ENCODE peak calls at places on chromosomes 7 and 10, in ten cellular contexts. One of them, this sample, is unnamed.

GRCh38 chr10:28429573-28430216 is 103.2 kb upstream of the WAC start:
- DNase-seq in lower lobe of right lung: no peak
- DNase-seq in bronchial epithelial cell: no peak
- DNase-seq in cardiac fibroblast: peak; percentile 26
- DNase-seq in IMR-90: peak; percentile 3
- DNase-seq in fibroblast of pulmonary artery: no peak
- DNase-seq in fibroblast of lung: peak; percentile 11
- DNase-seq in PC-3: peak; percentile 19
- DNase-seq in lower leg skin: no peak
- DNase-seq in CD8-positive, alpha-beta T cell: no peak
- DNase-seq in this sample: peak; percentile 6

GRCh38 chr10:104309980-104310978 is 28.0 kb downstream of the ITPRIP start:
- DNase-seq in lower lobe of right lung: no peak
- DNase-seq in IMR-90: peak; percentile 90
- DNase-seq in cardiac fibroblast: peak; percentile 96
- DNase-seq in bronchial epithelial cell: no peak
- DNase-seq in fibroblast of lung: peak; percentile 94
- DNase-seq in CD8-positive, alpha-beta T cell: no peak
- DNase-seq in PC-3: peak; percentile 77
- DNase-seq in lower leg skin: peak; percentile 86
- DNase-seq in fibroblast of pulmonary artery: peak; percentile 82
- DNase-seq in this sample: peak; percentile 84

GRCh38 chr7:22653981-22654380 is 73.0 kb upstream of the IL6 start:
- DNase-seq in IMR-90: no peak
- DNase-seq in cardiac fibroblast: no peak
- DNase-seq in PC-3: no peak
- DNase-seq in fibroblast of lung: no peak
- DNase-seq in fibroblast of pulmonary artery: peak; percentile 60
- DNase-seq in lower lobe of right lung: no peak
- DNase-seq in bronchial epithelial cell: no peak
- DNase-seq in CD8-positive, alpha-beta T cell: no peak
- DNase-seq in lower leg skin: no peak
- DNase-seq in this sample: no peak

GRCh38 chr7:93515144-93515543 is 59.4 kb downstream of the CALCR start:
- DNase-seq in cardiac fibroblast: peak; percentile 19
- DNase-seq in fibroblast of pulmonary artery: peak; percentile 3
- DNase-seq in bronchial epithelial cell: peak; percentile 22
- DNase-seq in lower leg skin: no peak
- DNase-seq in fibroblast of lung: no peak
- DNase-seq in IMR-90: no peak
- DNase-seq in lower lobe of right lung: no peak
- DNase-seq in PC-3: no peak
- DNase-seq in CD8-positive, alpha-beta T cell: no peak
- DNase-seq in this sample: peak; percentile 23

GRCh38 chr7:149764481-149765398 is 8.6 kb downstream of the ZNF467 start:
- DNase-seq in lower leg skin: peak; percentile 81
- DNase-seq in PC-3: no peak
- DNase-seq in lower lobe of right lung: no peak
- DNase-seq in CD8-positive, alpha-beta T cell: no peak
- DNase-seq in cardiac fibroblast: no peak
- DNase-seq in bronchial epithelial cell: no peak
- DNase-seq in fibroblast of pulmonary artery: no peak
- DNase-seq in fibroblast of lung: no peak
- DNase-seq in IMR-90: no peak
- DNase-seq in this sample: no peak

GRCh38 chr10:22246680-22247391 is 29.0 kb upstream of the EBLN1 start:
- DNase-seq in fibroblast of pulmonary artery: peak; percentile 98
- DNase-seq in lower lobe of right lung: no peak
- DNase-seq in cardiac fibroblast: peak; percentile 94
- DNase-seq in bronchial epithelial cell: peak; percentile 99
- DNase-seq in lower leg skin: no peak
- DNase-seq in CD8-positive, alpha-beta T cell: no peak
- DNase-seq in fibroblast of lung: peak; percentile 87
- DNase-seq in IMR-90: peak; percentile 34
- DNase-seq in PC-3: peak; percentile 95
- DNase-seq in this sample: peak; percentile 77

GRCh38 chr10:68461032-68461431 is 10.7 kb downstream of the DNA2 start:
- DNase-seq in cardiac fibroblast: no peak
- DNase-seq in PC-3: no peak
- DNase-seq in CD8-positive, alpha-beta T cell: no peak
- DNase-seq in fibroblast of lung: no peak
- DNase-seq in IMR-90: no peak
- DNase-seq in lower lobe of right lung: no peak
- DNase-seq in fibroblast of pulmonary artery: no peak
- DNase-seq in lower leg skin: no peak
- DNase-seq in bronchial epithelial cell: no peak
- DNase-seq in this sample: no peak

GRCh38 chr7:119935418-119936025 is 337.5 kb upstream of the KCND2 start:
- DNase-seq in IMR-90: peak; percentile 62
- DNase-seq in lower leg skin: no peak
- DNase-seq in lower lobe of right lung: no peak
- DNase-seq in cardiac fibroblast: peak; percentile 77
- DNase-seq in CD8-positive, alpha-beta T cell: no peak
- DNase-seq in bronchial epithelial cell: peak; percentile 57
- DNase-seq in PC-3: peak; percentile 60
- DNase-seq in fibroblast of pulmonary artery: peak; percentile 71
- DNase-seq in fibroblast of lung: peak; percentile 79
- DNase-seq in this sample: peak; percentile 68

GRCh38 chr10:118259288-118259906 is 82.7 kb downstream of the FAM204A start:
- DNase-seq in IMR-90: peak; percentile 6
- DNase-seq in fibroblast of lung: peak; percentile 15
- DNase-seq in fibroblast of pulmonary artery: peak; percentile 18
- DNase-seq in lower leg skin: no peak
- DNase-seq in lower lobe of right lung: no peak
- DNase-seq in cardiac fibroblast: peak; percentile 20
- DNase-seq in CD8-positive, alpha-beta T cell: no peak
- DNase-seq in bronchial epithelial cell: peak; percentile 19
- DNase-seq in PC-3: peak; percentile 12
- DNase-seq in this sample: peak; percentile 43

GRCh38 chr10:33276282-33276923 is 58.1 kb downstream of the NRP1 start:
- DNase-seq in bronchial epithelial cell: peak; percentile 73
- DNase-seq in lower lobe of right lung: no peak
- DNase-seq in IMR-90: no peak
- DNase-seq in cardiac fibroblast: no peak
- DNase-seq in PC-3: peak; percentile 64
- DNase-seq in CD8-positive, alpha-beta T cell: no peak
- DNase-seq in lower leg skin: no peak
- DNase-seq in fibroblast of lung: no peak
- DNase-seq in fibroblast of pulmonary artery: no peak
- DNase-seq in this sample: no peak

GRCh38 chr10:119131512-119132240 is 27.8 kb downstream of the DENND10 start:
- DNase-seq in PC-3: no peak
- DNase-seq in CD8-positive, alpha-beta T cell: peak; percentile 30
- DNase-seq in lower lobe of right lung: no peak
- DNase-seq in fibroblast of lung: peak; percentile 71
- DNase-seq in fibroblast of pulmonary artery: peak; percentile 73
- DNase-seq in lower leg skin: peak; percentile 36
- DNase-seq in cardiac fibroblast: peak; percentile 69
- DNase-seq in IMR-90: peak; percentile 54
- DNase-seq in bronchial epithelial cell: no peak
- DNase-seq in this sample: peak; percentile 66

GRCh38 chr7:41491313-41491712 is 211.6 kb downstream of the INHBA start:
- DNase-seq in fibroblast of lung: peak; percentile 72
- DNase-seq in cardiac fibroblast: no peak
- DNase-seq in IMR-90: peak; percentile 86
- DNase-seq in PC-3: peak; percentile 22
- DNase-seq in lower lobe of right lung: no peak
- DNase-seq in bronchial epithelial cell: peak; percentile 11
- DNase-seq in CD8-positive, alpha-beta T cell: no peak
- DNase-seq in lower leg skin: no peak
- DNase-seq in fibroblast of pulmonary artery: peak; percentile 50
- DNase-seq in this sample: peak; percentile 61

GRCh38 chr7:80186721-80187120 is 52.1 kb downstream of the GNAI1 start:
- DNase-seq in cardiac fibroblast: no peak
- DNase-seq in lower lobe of right lung: no peak
- DNase-seq in lower leg skin: no peak
- DNase-seq in PC-3: no peak
- DNase-seq in CD8-positive, alpha-beta T cell: no peak
- DNase-seq in fibroblast of lung: peak; percentile 12
- DNase-seq in fibroblast of pulmonary artery: no peak
- DNase-seq in IMR-90: no peak
- DNase-seq in bronchial epithelial cell: no peak
- DNase-seq in this sample: no peak

GRCh38 chr7:108063520-108063933 is 60.6 kb upstream of the LAMB1 start:
- DNase-seq in fibroblast of pulmonary artery: no peak
- DNase-seq in bronchial epithelial cell: peak; percentile 98
- DNase-seq in IMR-90: no peak
- DNase-seq in fibroblast of lung: no peak
- DNase-seq in CD8-positive, alpha-beta T cell: no peak
- DNase-seq in cardiac fibroblast: no peak
- DNase-seq in PC-3: peak; percentile 25
- DNase-seq in lower leg skin: no peak
- DNase-seq in lower lobe of right lung: no peak
- DNase-seq in this sample: no peak

GRCh38 chr7:158407581-158408331 is 179.9 kb downstream of the PTPRN2 start:
- DNase-seq in bronchial epithelial cell: peak; percentile 78
- DNase-seq in fibroblast of lung: peak; percentile 24
- DNase-seq in PC-3: peak; percentile 71
- DNase-seq in CD8-positive, alpha-beta T cell: no peak
- DNase-seq in fibroblast of pulmonary artery: peak; percentile 38
- DNase-seq in IMR-90: no peak
- DNase-seq in lower leg skin: no peak
- DNase-seq in cardiac fibroblast: peak; percentile 55
- DNase-seq in lower lobe of right lung: no peak
- DNase-seq in this sample: peak; percentile 85

GRCh38 chr7:48183370-48183743 is 12.1 kb downstream of the ABCA13 start:
- DNase-seq in fibroblast of lung: no peak
- DNase-seq in lower lobe of right lung: no peak
- DNase-seq in IMR-90: no peak
- DNase-seq in CD8-positive, alpha-beta T cell: no peak
- DNase-seq in PC-3: no peak
- DNase-seq in lower leg skin: no peak
- DNase-seq in cardiac fibroblast: peak; percentile 54
- DNase-seq in bronchial epithelial cell: no peak
- DNase-seq in fibroblast of pulmonary artery: no peak
- DNase-seq in this sample: peak; percentile 27

GRCh38 chr7:150994838-150995510 is 4.2 kb downstream of the NOS3 start:
- DNase-seq in CD8-positive, alpha-beta T cell: no peak
- DNase-seq in lower lobe of right lung: no peak
- DNase-seq in PC-3: no peak
- DNase-seq in cardiac fibroblast: no peak
- DNase-seq in lower leg skin: no peak
- DNase-seq in bronchial epithelial cell: no peak
- DNase-seq in IMR-90: no peak
- DNase-seq in fibroblast of lung: no peak
- DNase-seq in fibroblast of pulmonary artery: no peak
- DNase-seq in this sample: no peak
- H3K4me3 ChIP-seq in CD8-positive, alpha-beta T cell: no peak overlapping the region
- H3K4me3 ChIP-seq in lower lobe of right lung: peak overlapping the region; percentile 52
- H3K4me3 ChIP-seq in PC-3: no peak overlapping the region
- H3K4me3 ChIP-seq in cardiac fibroblast: no peak overlapping the region
- H3K4me3 ChIP-seq in lower leg skin: no peak overlapping the region
- H3K4me3 ChIP-seq in bronchial epithelial cell: no peak overlapping the region
- H3K4me3 ChIP-seq in IMR-90: no peak overlapping the region
- H3K4me3 ChIP-seq in fibroblast of lung: no peak overlapping the region
- H3K4me3 ChIP-seq in fibroblast of pulmonary artery: no peak overlapping the region
- H3K4me3 ChIP-seq in this sample: no peak overlapping the region

DNA sequence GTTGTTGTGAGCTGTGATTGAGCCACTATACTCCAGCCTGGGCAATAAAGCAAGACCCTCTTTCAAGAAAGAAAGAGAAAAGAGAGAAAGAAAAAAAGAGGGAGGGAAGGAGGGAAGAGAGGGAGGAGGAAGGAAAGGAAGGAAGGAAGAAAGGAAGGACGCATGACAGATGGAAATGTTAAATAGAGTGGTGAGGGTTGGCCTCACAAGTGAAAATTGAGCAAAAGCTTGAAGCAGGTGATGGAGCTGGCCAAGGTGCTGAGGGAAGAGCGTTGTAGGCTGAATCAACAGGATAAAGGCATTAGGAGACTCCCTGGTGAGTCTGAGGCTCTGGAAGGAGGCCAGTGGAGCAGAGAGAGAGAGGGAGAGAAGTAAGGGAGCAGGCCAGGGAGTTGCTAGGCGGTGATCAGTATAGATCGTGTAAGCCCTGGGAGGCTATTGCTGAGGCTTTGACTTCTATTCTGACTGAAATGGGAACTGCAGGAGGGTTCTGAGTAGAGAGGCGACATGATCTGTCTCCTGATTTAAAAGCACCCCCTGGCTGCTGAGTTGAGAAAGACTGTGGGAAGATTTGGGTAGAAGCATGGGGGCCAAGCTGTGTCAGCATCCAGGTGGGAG is 26.5 kb upstream of the TMEM248 start:
- DNase-seq in fibroblast of lung: peak; percentile 24
- DNase-seq in fibroblast of pulmonary artery: peak; percentile 28
- DNase-seq in cardiac fibroblast: peak; percentile 52
- DNase-seq in CD8-positive, alpha-beta T cell: no peak
- DNase-seq in IMR-90: peak; percentile 46
- DNase-seq in bronchial epithelial cell: peak; percentile 25
- DNase-seq in PC-3: no peak
- DNase-seq in lower lobe of right lung: no peak
- DNase-seq in lower leg skin: no peak
- DNase-seq in this sample: peak; percentile 79
- TF ChIP-seq CTCF in fibroblast of lung: no peak
- TF ChIP-seq CTCF in fibroblast of pulmonary artery: peak; percentile 2
- TF ChIP-seq CTCF in cardiac fibroblast: no peak
- TF ChIP-seq CTCF in CD8-positive, alpha-beta T cell: no peak
- TF ChIP-seq CTCF in IMR-90: no peak
- TF ChIP-seq CTCF in bronchial epithelial cell: peak; percentile 2
- TF ChIP-seq CTCF in PC-3: peak; percentile 26
- TF ChIP-seq CTCF in lower lobe of right lung: no peak
- TF ChIP-seq CTCF in lower leg skin: no peak
- TF ChIP-seq CTCF in this sample: peak; percentile 24

DNA sequence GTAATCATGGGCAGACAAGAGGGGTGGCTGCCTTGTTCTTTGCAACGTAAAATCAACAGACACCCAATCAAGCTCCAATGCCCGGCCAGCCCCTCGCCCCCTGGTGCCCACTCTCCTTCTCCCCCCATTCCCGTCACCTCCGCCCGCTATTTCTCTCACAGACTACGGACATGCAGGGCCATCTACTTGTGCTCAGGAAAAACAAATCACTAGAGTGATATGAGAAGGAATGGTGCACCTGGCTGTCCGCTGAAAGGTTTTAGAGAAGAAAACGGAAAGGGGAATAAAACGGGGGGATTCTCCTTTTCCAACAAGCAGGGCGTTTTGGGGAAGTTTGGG is 392 bp downstream of the GRM8 start:
- DNase-seq in IMR-90: no peak
- DNase-seq in cardiac fibroblast: no peak
- DNase-seq in bronchial epithelial cell: no peak
- DNase-seq in fibroblast of pulmonary artery: no peak
- DNase-seq in fibroblast of lung: no peak
- DNase-seq in lower lobe of right lung: no peak
- DNase-seq in CD8-positive, alpha-beta T cell: no peak
- DNase-seq in PC-3: no peak
- DNase-seq in lower leg skin: no peak
- DNase-seq in this sample: no peak
- H3K4me3 ChIP-seq in IMR-90: peak overlapping the region; percentile 4
- H3K4me3 ChIP-seq in cardiac fibroblast: peak overlapping the region; percentile 66
- H3K4me3 ChIP-seq in bronchial epithelial cell: peak overlapping the region; percentile 59
- H3K4me3 ChIP-seq in fibroblast of pulmonary artery: peak overlapping the region; percentile 70
- H3K4me3 ChIP-seq in fibroblast of lung: peak overlapping the region; percentile 74
- H3K4me3 ChIP-seq in lower lobe of right lung: peak overlapping the region; percentile 77
- H3K4me3 ChIP-seq in CD8-positive, alpha-beta T cell: peak overlapping the region; percentile 75
- H3K4me3 ChIP-seq in PC-3: peak overlapping the region; percentile 79
- H3K4me3 ChIP-seq in lower leg skin: peak overlapping the region; percentile 50
- H3K4me3 ChIP-seq in this sample: peak overlapping the region; percentile 67

DNA sequence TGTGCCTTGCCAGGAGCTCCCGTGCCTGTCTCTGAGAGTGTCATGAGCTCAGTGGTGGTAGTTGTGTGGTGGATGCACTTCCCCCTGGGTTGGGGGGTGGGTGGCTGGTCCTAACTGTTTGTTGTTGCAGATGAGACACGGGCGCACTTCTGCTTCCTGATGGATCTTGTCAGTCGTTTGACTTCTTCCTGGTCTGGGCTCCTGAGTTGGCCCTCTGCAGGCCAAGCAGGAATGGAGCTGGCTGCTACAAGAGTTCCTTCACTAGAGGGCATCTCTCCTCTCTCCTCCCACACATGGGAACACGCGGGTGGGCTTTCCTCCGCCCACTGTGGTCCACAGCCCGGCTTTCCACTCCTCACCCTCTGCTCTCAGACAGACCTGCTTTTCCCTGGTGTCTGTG is 82.0 kb downstream of the BMS1 start:
- DNase-seq in cardiac fibroblast: peak; percentile 9
- DNase-seq in PC-3: peak; percentile 26
- DNase-seq in lower lobe of right lung: no peak
- DNase-seq in fibroblast of pulmonary artery: peak; percentile 13
- DNase-seq in IMR-90: peak; percentile 9
- DNase-seq in bronchial epithelial cell: peak; percentile 22
- DNase-seq in lower leg skin: no peak
- DNase-seq in CD8-positive, alpha-beta T cell: no peak
- DNase-seq in fibroblast of lung: peak; percentile 7
- DNase-seq in this sample: peak; percentile 39
- TF ChIP-seq CTCF in cardiac fibroblast: peak; percentile 39
- TF ChIP-seq CTCF in PC-3: peak; percentile 56
- TF ChIP-seq CTCF in lower lobe of right lung: no peak
- TF ChIP-seq CTCF in fibroblast of pulmonary artery: peak; percentile 47
- TF ChIP-seq CTCF in IMR-90: peak; percentile 40
- TF ChIP-seq CTCF in bronchial epithelial cell: peak; percentile 58
- TF ChIP-seq CTCF in lower leg skin: no peak
- TF ChIP-seq CTCF in CD8-positive, alpha-beta T cell: no peak
- TF ChIP-seq CTCF in fibroblast of lung: peak; percentile 44
- TF ChIP-seq CTCF in this sample: peak; percentile 58